ENCODE peak calls at places on chromosome 17, in eight cellular contexts. Y is H7, W is mucosa of descending colon, Q is suprapubic skin, B is esophagus squamous epithelium, C is BJ, Z is HCT116, E is uterus. H is an unnamed sample.

GRCh38 chr17:80881321-80881720 is 110.3 kb upstream of the CHMP6 start:
- DNase-seq in Y (no peak), W (peak; percentile 31), Q (no peak), B (no peak), C (no peak), Z (no peak), E (no peak), H (no peak)

GRCh38 chr17:47735536-47736011 is 2.5 kb downstream of the TBX21 start:
- DNase-seq in Y (no peak), W (no peak), Q (peak; percentile 57), B (no peak), C (no peak), Z (no peak), E (no peak), H (no peak)

GRCh38 chr17:50356418-50356817 is 10.5 kb downstream of the XYLT2 start:
- DNase-seq in Y (peak; percentile 39), W (no peak), Q (peak; percentile 77), B (no peak), C (no peak), Z (no peak), E (no peak), H (no peak)

GRCh38 chr17:30886187-30886586 is 19.9 kb downstream of the TEFM start:
- DNase-seq in Y (no peak), W (no peak), Q (no peak), B (no peak), C (no peak), Z (no peak), E (no peak), H (no peak)

GRCh38 chr17:48241131-48241591 is 133.6 kb downstream of the SNX11 start:
- DNase-seq in Y (no peak), W (no peak), Q (no peak), B (no peak), C (peak; percentile 34), Z (peak; percentile 88), E (peak; percentile 15), H (no peak)

GRCh38 chr17:60135951-60136666 is 13.7 kb upstream of the CA4 start:
- DNase-seq in Y (no peak), W (peak; percentile 34), Q (peak; percentile 69), B (no peak), C (no peak), Z (no peak), E (no peak), H (no peak)

GRCh38 chr17:63834431-63835166 is 7.1 kb upstream of the FTSJ3 start:
- DNase-seq in Y (peak; percentile 86), W (no peak), Q (no peak), B (no peak), C (peak; percentile 34), Z (peak; percentile 83), E (no peak), H (peak; percentile 49)

GRCh38 chr17:29613371-29613837 is 9.3 kb downstream of the CORO6 start:
- DNase-seq in Y (peak; percentile 97), W (peak; percentile 94), Q (peak; percentile 96), B (peak; percentile 59), C (no peak), Z (no peak), E (peak; percentile 90), H (peak; percentile 56)

GRCh38 chr17:61144876-61145564 is 254.6 kb upstream of the TBX2 start:
- DNase-seq in Y (no peak), W (no peak), Q (no peak), B (no peak), C (no peak), Z (no peak), E (peak; percentile 55), H (no peak)

GRCh38 chr17:68101992-68102758 is 66.6 kb downstream of the KPNA2 start:
- DNase-seq in Y (no peak), W (peak; percentile 67), Q (no peak), B (no peak), C (no peak), Z (no peak), E (peak; percentile 35), H (no peak)

GRCh38 chr17:34840758-34841157 is 120.5 kb downstream of the CCT6B start:
- DNase-seq in Y (peak; percentile 34), W (no peak), Q (no peak), B (no peak), C (no peak), Z (no peak), E (no peak), H (no peak)

GRCh38 chr17:49224997-49225337 is 5.6 kb downstream of the PHOSPHO1 start:
- DNase-seq in Y (no peak), W (no peak), Q (no peak), B (no peak), C (no peak), Z (no peak), E (no peak), H (no peak)

GRCh38 chr17:73616120-73616872 is 27.9 kb downstream of the SDK2 start:
- DNase-seq in Y (no peak), W (no peak), Q (no peak), B (no peak), C (no peak), Z (no peak), E (no peak), H (no peak)

GRCh38 chr17:73613271-73613941 is 30.8 kb downstream of the SDK2 start:
- DNase-seq in Y (peak; percentile 94), W (no peak), Q (no peak), B (no peak), C (no peak), Z (no peak), E (no peak), H (no peak)

GRCh38 chr17:73613947-73614655 is 30.1 kb downstream of the SDK2 start:
- DNase-seq in Y (peak; percentile 75), W (no peak), Q (no peak), B (no peak), C (no peak), Z (no peak), E (no peak), H (no peak)

GRCh38 chr17:73620414-73620813 is 23.8 kb downstream of the SDK2 start:
- DNase-seq in Y (no peak), W (no peak), Q (no peak), B (no peak), C (no peak), Z (no peak), E (no peak), H (no peak)

DNA sequence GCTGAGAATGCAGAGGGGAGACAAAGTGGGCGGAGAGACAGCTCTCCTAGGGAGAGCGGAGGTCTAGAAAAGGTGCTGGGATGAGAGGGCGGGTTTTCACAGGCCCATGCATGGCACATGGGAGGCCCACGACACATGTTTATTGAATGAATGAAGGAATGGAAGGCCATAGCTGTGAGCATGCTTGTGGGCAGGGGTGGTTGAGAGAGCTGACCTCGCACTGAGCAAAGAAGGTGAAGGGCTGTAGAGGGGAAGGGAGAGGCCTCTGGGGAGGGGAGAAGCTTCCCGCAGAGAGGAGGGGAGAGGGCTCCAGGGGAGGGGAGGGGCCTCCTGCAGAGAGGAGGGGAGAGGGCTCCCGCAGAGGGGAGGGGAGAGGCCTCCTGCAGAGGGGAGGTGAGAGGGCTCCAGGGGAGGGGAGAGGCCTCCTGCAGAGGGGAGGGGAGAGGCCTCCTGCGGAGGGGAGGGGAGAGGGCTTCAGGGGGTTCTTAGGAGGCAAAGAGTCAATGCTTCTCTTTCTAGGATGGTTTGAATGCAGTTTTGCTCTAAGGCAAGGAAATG is 27.3 kb downstream of the SDK2 start:
- DNase-seq in Y (no peak), W (no peak), Q (no peak), B (no peak), C (no peak), Z (no peak), E (no peak), H (no peak)
- H3K4me3 ChIP-seq in Y (no peak overlapping the region), W (no peak overlapping the region), Q (no peak overlapping the region), B (no peak overlapping the region), C (no peak overlapping the region), Z (no peak overlapping the region), E (no peak overlapping the region), H (no peak overlapping the region)

GRCh38 chr17:82297804-82298537 is 19.4 kb downstream of the CD7 start:
- DNase-seq in Y (peak; percentile 77), W (peak; percentile 96), Q (peak; percentile 97), B (peak; percentile 89), C (peak; percentile 71), Z (no peak), E (peak; percentile 87), H (peak; percentile 96)

GRCh38 chr17:82297280-82297803 is 20.1 kb downstream of the CD7 start:
- DNase-seq in Y (peak; percentile 54), W (peak; percentile 95), Q (peak; percentile 96), B (peak; percentile 69), C (peak; percentile 37), Z (no peak), E (peak; percentile 97), H (peak; percentile 96)

GRCh38 chr17:82295472-82295814 is 21.9 kb upstream of the CSNK1D start:
- DNase-seq in Y (no peak), W (no peak), Q (no peak), B (no peak), C (no peak), Z (no peak), E (no peak), H (no peak)

GRCh38 chr17:82298538-82299421 is 18.6 kb downstream of the CD7 start:
- DNase-seq in Y (no peak), W (no peak), Q (no peak), B (no peak), C (no peak), Z (no peak), E (no peak), H (no peak)

GRCh38 chr17:82296511-82297279 is 20.7 kb downstream of the CD7 start:
- DNase-seq in Y (peak; percentile 57), W (peak; percentile 74), Q (no peak), B (no peak), C (no peak), Z (no peak), E (peak; percentile 55), H (no peak)
- H3K4me3 ChIP-seq in Y (no peak overlapping the region), W (no peak overlapping the region), Q (peak overlapping the region; percentile 45), B (peak overlapping the region; percentile 70), C (no peak overlapping the region), Z (peak overlapping the region; percentile 52), E (peak overlapping the region; percentile 43), H (peak overlapping the region; percentile 27)

GRCh38 chr17:79020631-79021301 is 3.2 kb upstream of the C1QTNF1 start:
- DNase-seq in Y (no peak), W (no peak), Q (peak; percentile 59), B (no peak), C (no peak), Z (no peak), E (no peak), H (no peak)
- H3K4me3 ChIP-seq in Y (no peak overlapping the region), W (no peak overlapping the region), Q (no peak overlapping the region), B (no peak overlapping the region), C (no peak overlapping the region), Z (no peak overlapping the region), E (no peak overlapping the region), H (no peak overlapping the region)

GRCh38 chr17:9648521-9649110 is 3.3 kb downstream of the USP43 start:
- DNase-seq in Y (peak; percentile 56), W (no peak), Q (peak; percentile 8), B (no peak), C (no peak), Z (no peak), E (no peak), H (no peak)

GRCh38 chr17:9647014-9647413 is 1.7 kb downstream of the USP43 start:
- DNase-seq in Y (peak; percentile 57), W (no peak), Q (peak; percentile 32), B (no peak), C (no peak), Z (no peak), E (no peak), H (no peak)

GRCh38 chr17:9645858-9646555 is 690 bp downstream of the USP43 start:
- DNase-seq in Y (peak; percentile 79), W (peak; percentile 84), Q (peak; percentile 54), B (no peak), C (no peak), Z (peak; percentile 12), E (no peak), H (no peak)

GRCh38 chr17:9644910-9645751 is at the start of gene USP43:
- DNase-seq in Y (peak; percentile 94), W (peak; percentile 84), Q (peak; percentile 77), B (no peak), C (no peak), Z (peak; percentile 32), E (no peak), H (no peak)

GRCh38 chr17:9646556-9646905 is 1.2 kb downstream of the USP43 start:
- DNase-seq in Y (no peak), W (no peak), Q (peak; percentile 32), B (no peak), C (no peak), Z (no peak), E (no peak), H (no peak)
- H3K4me3 ChIP-seq in Y (peak overlapping the region; percentile 75), W (no peak overlapping the region), Q (peak overlapping the region; percentile 69), B (peak overlapping the region; percentile 79), C (no peak overlapping the region), Z (peak overlapping the region; percentile 71), E (no peak overlapping the region), H (no peak overlapping the region)